ENCODE peak calls at places on chromosomes 6 and 20, in four cellular contexts. E is T47D; U is stimulated activated naive B cell treated with anti-CD40 and anti-IgM and Interleukin-4, amounts not matched to agents 10 μg/mL and 1 μg/mL and 100 μg/mL, for 72 hours; X is mucosa of gallbladder. Q is an unnamed sample.

GRCh38 chr20:11454966-11455799 is 462.5 kb upstream of the BTBD3 start:
- DNase-seq in E (peak; percentile 29), X (no peak), U (no peak), Q (no peak)

GRCh38 chr6:43729537-43729936 is 40.5 kb upstream of the VEGFA start:
- DNase-seq in U (no peak), E (no peak), X (no peak), Q (no peak)

GRCh38 chr6:73353636-73354388 is at the start of gene DPPA5:
- DNase-seq in U (no peak), X (no peak), E (no peak), Q (no peak)

GRCh38 chr6:84392292-84392691 is 164.8 kb upstream of the CEP162 start:
- DNase-seq in E (no peak), U (no peak), X (no peak), Q (no peak)

GRCh38 chr6:81067057-81067456 is 685.4 kb downstream of the TENT5A start:
- DNase-seq in U (no peak), X (no peak), E (no peak), Q (no peak)

GRCh38 chr6:6235786-6236185 is 84.7 kb downstream of the F13A1 start:
- DNase-seq in X (no peak), E (no peak), U (no peak), Q (no peak)

GRCh38 chr20:24627926-24628325 is 158.5 kb downstream of the SYNDIG1 start:
- DNase-seq in U (no peak), X (no peak), E (no peak), Q (no peak)

GRCh38 chr20:57894096-57894495 is 184.3 kb upstream of the PMEPA1 start:
- DNase-seq in U (no peak), X (no peak), E (no peak), Q (no peak)

GRCh38 chr6:14280766-14281293 is 163.3 kb downstream of the CD83 start:
- DNase-seq in X (no peak), U (no peak), E (peak; percentile 54), Q (no peak)

Q was measured in NCI-H2107.